ENCODE peak calls at places on chromosomes 12 and 14, in four cellular contexts. F is mesenchymal stem cell, J is GM23248, N is RWPE1. Z is an unnamed sample.

GRCh38 chr12:116053479-116054195 is 223.9 kb downstream of the MED13L start:
- DNase-seq in F (peak), N (peak), J (peak), Z (peak)

GRCh38 chr14:105023791-105024480 is 3.1 kb upstream of the CDCA4 start:
- DNase-seq in F (peak), J (peak), N (peak), Z (no peak)

GRCh38 chr12:16385779-16386646 is 38.6 kb downstream of the MGST1 start:
- DNase-seq in N (peak), F (peak), J (peak), Z (no peak)

GRCh38 chr14:29216774-29217232 is 450.2 kb downstream of the FOXG1 start:
- DNase-seq in F (peak), N (peak), J (peak), Z (no peak)

GRCh38 chr12:93153321-93153720 is 224.2 kb upstream of the EEA1 start:
- DNase-seq in J (peak), F (no peak), N (no peak), Z (no peak)

GRCh38 chr12:68905731-68906130 is 27.2 kb downstream of the CPM start:
- DNase-seq in F (no peak), N (no peak), J (no peak), Z (no peak)

GRCh38 chr12:89359615-89360014 is 7.3 kb upstream of the DUSP6 start:
- DNase-seq in F (no peak), N (no peak), J (no peak), Z (no peak)

GRCh38 chr12:115203661-115204060 is 519.7 kb upstream of the TBX3 start:
- DNase-seq in F (no peak), J (peak), N (no peak), Z (no peak)

GRCh38 chr14:91361236-91361811 is 56.3 kb downstream of the CCDC88C start:
- DNase-seq in F (peak), J (no peak), N (peak), Z (no peak)

GRCh38 chr12:124919646-124920352 is 5.3 kb upstream of the UBC start:
- DNase-seq in J (peak), N (no peak), F (peak), Z (no peak)

GRCh38 chr12:46546634-46547273 is 174.2 kb upstream of the SLC38A2 start:
- DNase-seq in J (peak), N (peak), F (peak), Z (no peak)

GRCh38 chr12:119156401-119156800 is 22.3 kb upstream of the HSPB8 start:
- DNase-seq in F (no peak), N (no peak), J (no peak), Z (no peak)

GRCh38 chr14:59275668-59276067 is 87.2 kb downstream of the DAAM1 start:
- DNase-seq in F (peak), N (peak), J (peak), Z (no peak)

GRCh38 chr14:70909788-70910614 is 2.7 kb downstream of the PCNX1 start:
- DNase-seq in N (no peak), J (peak), F (peak), Z (no peak)

GRCh38 chr12:86950043-86950838 is 694.0 kb upstream of the MGAT4C start:
- DNase-seq in F (no peak), N (no peak), J (no peak), Z (no peak)

GRCh38 chr12:52073531-52073950 is 3.8 kb downstream of the ATG101 start:
- DNase-seq in N (no peak), J (no peak), F (no peak), Z (no peak)
- H3K27ac ChIP-seq in N (no peak), J (peak), F (no peak), Z (no peak)

GRCh38 chr14:52351191-52351560 is 37.1 kb downstream of the PTGER2 start:
- DNase-seq in F (peak), N (no peak), J (peak), Z (no peak)
- H3K27ac ChIP-seq in F (peak), N (no peak), J (peak), Z (peak)

DNA sequence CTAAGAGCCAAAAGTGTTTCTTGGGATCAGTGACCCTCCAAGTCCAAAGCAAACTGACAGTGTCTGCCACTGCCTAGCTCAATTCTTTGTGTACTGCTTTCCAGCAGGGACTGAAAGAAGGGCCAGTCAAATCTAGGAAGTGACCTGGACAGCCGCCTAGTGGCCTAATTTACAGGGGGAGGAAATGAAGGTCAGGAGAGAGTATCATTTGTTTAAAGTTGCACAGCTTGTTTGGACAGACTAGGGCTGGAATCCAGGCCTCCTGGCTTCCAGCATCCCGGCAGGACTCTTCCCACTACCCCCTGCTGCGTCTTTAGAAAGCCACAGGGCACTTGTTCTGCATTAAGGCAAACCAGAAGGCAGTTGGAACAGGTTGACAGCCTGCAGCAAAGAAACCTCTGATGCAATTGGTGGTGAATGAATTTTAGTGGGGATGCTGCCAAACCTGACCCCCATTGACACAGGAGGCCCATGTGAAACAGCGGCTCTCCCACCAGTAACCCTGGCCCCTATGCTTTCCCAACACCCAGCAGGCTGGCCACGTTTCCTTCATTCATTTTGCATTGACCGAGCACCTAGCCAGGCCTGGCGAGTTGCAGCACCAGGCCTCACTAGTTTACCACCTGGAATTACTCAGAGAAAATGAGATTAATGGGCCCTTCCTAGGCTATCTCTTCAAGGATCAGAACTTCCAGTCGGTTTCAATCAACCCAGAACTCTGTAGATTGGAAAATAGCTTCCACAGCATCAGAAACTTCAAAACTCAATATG is 28.2 kb downstream of the GALNT16 start:
- DNase-seq in J (peak), N (peak), F (peak), Z (peak)
- H3K27ac ChIP-seq in J (no peak), N (no peak), F (no peak), Z (peak)

GRCh38 chr12:118016424-118017264 is at the start of gene RFC5:
- DNase-seq in N (peak), J (peak), F (peak), Z (peak)
- H3K27ac ChIP-seq in N (peak), J (no peak), F (no peak), Z (peak)

DNA sequence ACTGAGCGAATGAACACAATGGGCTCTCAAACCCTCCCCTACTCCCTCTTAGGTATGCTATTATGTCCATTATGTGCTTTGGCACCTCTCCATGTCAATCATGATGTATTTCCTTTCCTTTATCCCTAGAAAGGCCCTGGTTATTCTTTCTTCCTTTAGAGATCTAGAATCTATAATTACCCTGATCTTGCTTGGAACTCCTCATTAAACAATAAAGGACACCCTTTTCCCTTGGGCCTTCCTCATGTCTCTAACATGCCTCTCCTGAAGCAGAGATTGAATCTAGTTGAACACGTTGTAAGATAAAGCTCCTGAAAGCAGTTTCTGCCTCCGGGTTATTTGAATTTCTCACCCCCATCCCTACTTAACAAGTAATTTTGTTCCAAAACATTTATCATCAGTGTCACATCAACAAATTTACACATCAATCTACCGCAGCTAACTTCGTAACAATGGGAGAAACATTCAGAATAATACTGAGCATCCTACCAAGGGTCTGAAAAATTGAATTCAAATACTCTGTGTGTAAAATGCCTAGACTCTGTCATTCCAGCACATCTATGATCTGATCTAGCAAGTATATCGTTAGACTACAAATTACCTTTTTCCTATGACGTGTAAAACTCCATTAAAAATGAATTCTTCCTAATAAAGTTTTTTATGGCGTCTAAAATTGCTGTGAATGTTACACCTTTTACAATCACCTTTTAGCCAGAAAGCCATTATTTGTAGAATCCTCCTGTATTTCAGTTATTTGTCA is 5.4 kb downstream of the USP44 start:
- DNase-seq in N (no peak), F (no peak), J (no peak), Z (no peak)
- H3K27ac ChIP-seq in N (no peak), F (no peak), J (no peak), Z (no peak)

GRCh38 chr14:61102549-61103466 is 121.8 kb downstream of the SLC38A6 start:
- DNase-seq in F (no peak), N (no peak), J (peak), Z (no peak)

GRCh38 chr14:61103541-61104339 is 122.7 kb downstream of the SLC38A6 start:
- DNase-seq in J (peak), F (peak), N (peak), Z (peak)

GRCh38 chr14:61101803-61102548 is 120.9 kb downstream of the SLC38A6 start:
- DNase-seq in F (peak), N (peak), J (peak), Z (no peak)

GRCh38 chr14:61106627-61107147 is 125.6 kb downstream of the SLC38A6 start:
- DNase-seq in N (no peak), F (no peak), J (no peak), Z (no peak)

DNA sequence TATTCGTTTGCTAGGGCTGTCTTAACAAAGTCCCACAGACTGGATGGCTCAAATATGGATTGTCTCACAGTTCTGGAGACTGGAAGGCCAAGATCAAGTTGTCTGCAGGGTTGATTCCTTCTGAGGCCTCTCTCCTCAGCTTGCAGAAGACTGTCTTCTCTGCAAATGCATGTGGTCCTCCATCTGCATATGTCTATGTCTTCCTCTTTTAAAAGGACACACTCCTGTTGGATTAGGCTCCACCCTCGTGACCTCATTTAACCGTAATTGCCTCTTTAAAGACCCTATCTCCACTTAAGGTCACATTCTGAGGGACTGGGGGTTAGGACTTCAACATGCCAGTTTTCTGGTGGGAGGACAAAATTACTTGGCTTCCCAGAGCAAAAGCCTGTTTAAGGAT is 123.3 kb downstream of the SLC38A6 start:
- DNase-seq in F (no peak), N (no peak), J (no peak), Z (no peak)
- H3K27ac ChIP-seq in F (peak), N (peak), J (peak), Z (peak)

Z was measured in tibial artery.